ENCODE peak calls at places on chromosomes 2 and 18, in seven cellular contexts. Y is HCT116, I is breast epithelium, H is K562, J is H1, P is endothelial cell of umbilical vein, B is suprapubic skin. V is an unnamed sample.

GRCh38 chr2:237860273-237860935 is 981 bp downstream of the RAMP1 start:
- DNase-seq in Y (no peak), I (no peak), H (no peak), J (no peak), P (no peak), B (no peak), V (no peak)

GRCh38 chr2:38377501-38378258 is 607 bp upstream of the ATL2 start:
- DNase-seq in Y (no peak), I (no peak), H (peak; percentile 34), J (no peak), P (no peak), B (no peak), V (peak; percentile 94)

GRCh38 chr2:196798980-196799379 is 503 bp downstream of the GTF3C3 start:
- DNase-seq in Y (no peak), I (no peak), H (peak; percentile 9), J (no peak), P (no peak), B (no peak), V (no peak)

GRCh38 chr2:41647468-41648042 is 400.3 kb upstream of the PKDCC start:
- DNase-seq in Y (no peak), I (no peak), H (no peak), J (no peak), P (no peak), B (no peak), V (no peak)

GRCh38 chr2:42316910-42317309 is 44.1 kb downstream of the COX7A2L start:
- DNase-seq in Y (no peak), I (no peak), H (no peak), J (no peak), P (no peak), B (no peak), V (no peak)

GRCh38 chr2:43648979-43649701 is 12.1 kb downstream of the PLEKHH2 start:
- DNase-seq in Y (no peak), I (no peak), H (no peak), J (no peak), P (no peak), B (no peak), V (no peak)

GRCh38 chr2:128271891-128272585 is 46.6 kb downstream of the HS6ST1 start:
- DNase-seq in Y (no peak), I (no peak), H (no peak), J (no peak), P (no peak), B (no peak), V (no peak)

GRCh38 chr18:31647354-31647753 is 37.0 kb downstream of the B4GALT6 start:
- DNase-seq in Y (no peak), I (no peak), H (no peak), J (no peak), P (no peak), B (no peak), V (no peak)

GRCh38 chr2:201781583-201782051 is 884 bp upstream of the ALS2 start:
- DNase-seq in Y (no peak), I (peak; percentile 32), H (no peak), J (peak; percentile 50), P (no peak), B (no peak), V (peak; percentile 89)

GRCh38 chr2:69272803-69273471 is 114.1 kb downstream of the GFPT1 start:
- DNase-seq in Y (no peak), I (no peak), H (no peak), J (no peak), P (peak; percentile 35), B (no peak), V (no peak)

GRCh38 chr2:142875642-142876041 is 1.8 kb upstream of the KYNU start:
- DNase-seq in Y (no peak), I (no peak), H (no peak), J (no peak), P (no peak), B (no peak), V (no peak)

GRCh38 chr2:64325852-64326577 is 127.9 kb upstream of the LGALSL start:
- DNase-seq in Y (no peak), I (no peak), H (no peak), J (peak; percentile 34), P (no peak), B (no peak), V (peak; percentile 83)

GRCh38 chr2:81060971-81061370 is 756.4 kb upstream of the LRRTM1 start:
- DNase-seq in Y (no peak), I (no peak), H (no peak), J (no peak), P (no peak), B (no peak), V (no peak)

GRCh38 chr2:2455151-2455550 is 124.1 kb upstream of the MYT1L start:
- DNase-seq in Y (no peak), I (no peak), H (no peak), J (no peak), P (no peak), B (no peak), V (no peak)

GRCh38 chr2:151922845-151923666 is 94.8 kb upstream of the ARL5A start:
- DNase-seq in Y (no peak), I (peak; percentile 26), H (peak; percentile 34), J (no peak), P (peak; percentile 99), B (peak; percentile 74), V (no peak)

GRCh38 chr2:11829324-11829946 is 83.0 kb downstream of the LPIN1 start:
- DNase-seq in Y (peak; percentile 41), I (peak; percentile 45), H (peak; percentile 81), J (peak; percentile 65), P (peak; percentile 65), B (no peak), V (no peak)

GRCh38 chr18:21115519-21116411 is 4.2 kb upstream of the ROCK1 start:
- DNase-seq in Y (no peak), I (no peak), H (no peak), J (no peak), P (no peak), B (no peak), V (no peak)

GRCh38 chr2:118442949-118443348 is 354.7 kb downstream of the INSIG2 start:
- DNase-seq in Y (no peak), I (no peak), H (no peak), J (no peak), P (no peak), B (no peak), V (no peak)

GRCh38 chr2:190809876-190810525 is 70.6 kb upstream of the GLS start:
- DNase-seq in Y (no peak), I (no peak), H (no peak), J (no peak), P (no peak), B (no peak), V (no peak)

GRCh38 chr2:68880213-68880612 is 9.0 kb upstream of the BMP10 start:
- DNase-seq in Y (no peak), I (no peak), H (no peak), J (no peak), P (no peak), B (no peak), V (no peak)

GRCh38 chr2:145740302-145740701 is 1220.4 kb upstream of the ZEB2 start:
- DNase-seq in Y (no peak), I (no peak), H (no peak), J (no peak), P (peak; percentile 66), B (no peak), V (no peak)

GRCh38 chr18:26863122-26863879 is 2.2 kb downstream of the AQP4 start:
- DNase-seq in Y (no peak), I (peak; percentile 63), H (no peak), J (peak; percentile 78), P (no peak), B (no peak), V (no peak)

GRCh38 chr2:238562446-238562845 is 135.7 kb downstream of the ASB1 start:
- DNase-seq in Y (no peak), I (no peak), H (no peak), J (no peak), P (no peak), B (no peak), V (no peak)

GRCh38 chr18:79801641-79802040 is 3.9 kb downstream of the KCNG2 start:
- DNase-seq in Y (no peak), I (no peak), H (no peak), J (no peak), P (no peak), B (no peak), V (no peak)

GRCh38 chr2:43228341-43228751 is 1.9 kb upstream of the ZFP36L2 start:
- DNase-seq in Y (no peak), I (no peak), H (peak; percentile 55), J (no peak), P (no peak), B (no peak), V (no peak)

GRCh38 chr2:222670191-222671038 is 1.0 kb upstream of the MOGAT1 start:
- DNase-seq in Y (no peak), I (no peak), H (no peak), J (no peak), P (no peak), B (no peak), V (no peak)
- TF ChIP-seq POLR2AphosphoS5 in Y (no peak), I (no peak), H (no peak), J (no peak), P (no peak), B (no peak), V (no peak)

GRCh38 chr2:98685930-98686887 is 44.7 kb downstream of the MGAT4A start:
- DNase-seq in Y (no peak), I (no peak), H (no peak), J (no peak), P (no peak), B (no peak), V (no peak)
- H3K4me3 ChIP-seq in Y (no peak overlapping the region), I (no peak overlapping the region), H (no peak overlapping the region), J (no peak overlapping the region), P (no peak overlapping the region), B (no peak overlapping the region), V (no peak overlapping the region)

DNA sequence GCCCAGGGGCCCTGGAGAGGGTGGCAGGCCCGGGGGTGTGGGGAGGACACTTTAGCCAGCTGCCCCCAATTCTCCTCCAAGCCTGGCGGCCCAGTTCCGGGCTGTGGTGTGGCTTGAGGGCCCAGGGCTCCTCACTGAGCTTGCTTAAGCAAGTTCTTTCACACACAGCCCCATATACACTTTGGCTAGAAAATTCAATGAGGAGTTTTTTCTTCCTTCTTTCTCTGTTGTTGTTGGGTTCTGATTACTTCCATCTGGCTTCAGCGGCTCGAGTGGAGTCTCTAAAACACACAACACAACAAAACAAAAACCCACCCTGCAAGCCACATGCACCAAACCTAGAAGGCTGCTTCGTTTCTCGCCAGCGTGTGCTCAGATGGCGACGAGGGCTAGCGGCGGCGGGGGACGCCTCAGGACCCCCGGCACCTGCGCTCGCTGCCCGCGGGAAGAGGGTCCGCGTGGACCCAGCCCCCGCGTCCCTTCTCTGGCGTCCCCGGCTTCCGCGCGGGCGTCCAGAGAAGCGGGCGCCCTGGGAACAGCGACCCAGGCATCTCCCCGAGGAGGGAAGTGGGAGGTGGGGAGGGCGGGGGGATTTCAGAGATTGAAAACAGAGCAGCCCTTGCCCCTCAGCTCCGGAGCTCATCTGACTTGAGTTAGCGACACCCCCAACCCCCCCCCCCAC is 597 bp upstream of the GLI2 start:
- DNase-seq in Y (no peak), I (no peak), H (no peak), J (peak; percentile 54), P (no peak), B (no peak), V (peak; percentile 84)
- H3K4me1 ChIP-seq in Y (peaks cover 12% of the 10 kb centered on the region), I (peaks cover 5% of the 10 kb centered on the region), H (peaks cover 11% of the 10 kb centered on the region), J (peaks cover 22% of the 10 kb centered on the region), P (no peaks in the 10 kb centered on the region), B (peaks cover 40% of the 10 kb centered on the region), V (peaks cover 41% of the 10 kb centered on the region)

DNA sequence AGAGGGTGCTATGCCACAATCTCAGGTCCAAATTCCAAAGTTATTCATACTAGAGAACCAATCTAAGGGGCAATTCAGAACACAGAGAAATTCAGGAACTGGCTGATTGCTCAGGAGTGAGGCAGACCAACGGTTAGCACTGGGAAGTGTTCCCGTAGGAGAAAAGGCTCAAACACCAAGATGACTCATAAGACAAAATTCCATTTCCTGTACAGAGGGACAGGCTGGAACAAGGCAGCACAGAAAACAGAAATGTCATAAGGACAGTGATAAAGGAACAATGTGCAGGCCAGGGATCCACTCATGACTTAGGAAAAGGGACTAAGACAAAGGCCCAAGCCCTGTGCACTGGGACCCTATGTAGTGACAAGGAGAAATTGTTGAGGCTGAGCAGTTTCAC is 54.2 kb downstream of the PDE1A start:
- DNase-seq in Y (peak; percentile 82), I (no peak), H (no peak), J (no peak), P (peak; percentile 79), B (no peak), V (no peak)
- TF ChIP-seq POLR2AphosphoS5 in Y (peak; percentile 71), I (peak; percentile 20), H (no peak), J (no peak), P (peak; percentile 64), B (peak; percentile 23), V (no peak)

V was measured in vagina.